ENCODE peak calls at places on chromosomes 3 and 15, in eight cellular contexts. S, Z, Q, G, B, Y, W and A are unnamed samples. For H3K9me3, the result is how much of the 10 kb centered on the place peaks cover.

GRCh38 chr3:98612996-98613517 is 19.6 kb upstream of the CPOX start:
- DNase-seq in B (no peak), S (no peak), Y (no peak), G (no peak), W (no peak), Q (peak), Z (no peak), A (peak)

GRCh38 chr3:106345353-106346027 is 476.7 kb upstream of the CBLB start:
- DNase-seq in Y (peak), G (no peak), B (no peak), W (no peak), Z (no peak), S (no peak), Q (no peak), A (no peak)

GRCh38 chr15:85024509-85025336 is 43.1 kb downstream of the PDE8A start:
- DNase-seq in Q (no peak), W (no peak), Z (no peak), S (no peak), G (no peak), Y (peak), B (no peak), A (no peak)

GRCh38 chr15:75591655-75592364 is 12.7 kb upstream of the PTPN9 start:
- DNase-seq in S (no peak), Y (no peak), W (no peak), Z (no peak), B (no peak), Q (no peak), G (no peak), A (no peak)

GRCh38 chr15:68154923-68155559 is 50.1 kb downstream of the CALML4 start:
- DNase-seq in B (peak), Y (peak), W (peak), S (peak), Z (no peak), Q (peak), G (peak), A (no peak)

GRCh38 chr15:57504599-57504940 is 87.1 kb upstream of the MYZAP start:
- DNase-seq in Z (no peak), Q (no peak), S (no peak), W (no peak), B (no peak), G (no peak), Y (no peak), A (no peak)

GRCh38 chr3:14253022-14253761 is 74.6 kb downstream of the LSM3 start:
- DNase-seq in B (no peak), G (no peak), Z (no peak), Q (no peak), Y (peak), W (no peak), S (no peak), A (no peak)

GRCh38 chr15:77838595-77838994 is 205.9 kb upstream of the LINGO1 start:
- DNase-seq in Y (no peak), B (no peak), W (no peak), G (no peak), Q (no peak), S (no peak), Z (no peak), A (peak)

GRCh38 chr15:90895571-90896117 is 7.5 kb upstream of the MAN2A2 start:
- DNase-seq in B (no peak), Q (peak), G (no peak), S (no peak), Z (peak), Y (no peak), W (no peak), A (no peak)

GRCh38 chr15:28921336-28921735 is 35.6 kb downstream of the APBA2 start:
- DNase-seq in Z (no peak), W (no peak), G (no peak), S (no peak), B (no peak), Y (no peak), Q (no peak), A (peak)

GRCh38 chr3:39124876-39125836 is 17.7 kb downstream of the TTC21A start:
- DNase-seq in Q (no peak), W (no peak), G (no peak), B (no peak), Y (no peak), S (no peak), Z (no peak), A (no peak)

GRCh38 chr3:139585820-139586219 is 46.3 kb upstream of the RBP1 start:
- DNase-seq in S (no peak), G (no peak), Q (no peak), B (no peak), Y (peak), W (no peak), Z (no peak), A (no peak)

GRCh38 chr3:67558429-67558828 is 96.0 kb downstream of the SUCLG2 start:
- DNase-seq in G (peak), Q (no peak), S (no peak), B (no peak), W (peak), Z (no peak), Y (no peak), A (no peak)

GRCh38 chr3:36901588-36901987 is 43.3 kb downstream of the TRANK1 start:
- DNase-seq in Q (no peak), S (no peak), Y (no peak), W (no peak), Z (no peak), B (no peak), G (no peak), A (no peak)

GRCh38 chr3:17258823-17259436 is 374.2 kb downstream of the PLCL2 start:
- DNase-seq in Q (no peak), Y (no peak), W (no peak), S (peak), G (no peak), B (peak), Z (no peak), A (no peak)

GRCh38 chr15:58489693-58490404 is 58.1 kb downstream of the LIPC start:
- DNase-seq in Y (no peak), G (no peak), W (no peak), Z (no peak), B (no peak), Q (peak), S (no peak), A (no peak)

GRCh38 chr15:101058735-101059134 is 139.6 kb downstream of the LRRK1 start:
- DNase-seq in Y (no peak), S (no peak), W (no peak), Q (no peak), B (no peak), Z (no peak), G (no peak), A (no peak)

GRCh38 chr3:46667061-46667621 is 26.3 kb downstream of the ALS2CL start:
- DNase-seq in W (peak), G (no peak), Z (peak), Q (peak), S (no peak), Y (no peak), B (no peak), A (no peak)

GRCh38 chr3:2628117-2628516 is 482.1 kb downstream of the IL5RA start:
- DNase-seq in S (no peak), W (no peak), Z (no peak), Y (no peak), Q (no peak), B (no peak), G (no peak), A (no peak)

GRCh38 chr15:46126581-46126980 is 491.8 kb downstream of the SQOR start:
- DNase-seq in W (no peak), Y (peak), B (no peak), G (no peak), Z (no peak), S (no peak), Q (no peak), A (no peak)

GRCh38 chr3:192354687-192355086 is 372.7 kb downstream of the FGF12 start:
- DNase-seq in Q (no peak), W (no peak), Y (no peak), S (no peak), G (no peak), B (no peak), Z (no peak), A (no peak)

GRCh38 chr15:64521726-64522164 is 61.4 kb downstream of the ZNF609 start:
- DNase-seq in Z (no peak), Q (peak), Y (peak), W (peak), S (no peak), B (no peak), G (no peak), A (no peak)

GRCh38 chr3:25257026-25257425 is 171.0 kb upstream of the RARB start:
- DNase-seq in Z (no peak), Y (peak), S (no peak), W (no peak), Q (no peak), B (no peak), G (no peak), A (no peak)

GRCh38 chr15:88331291-88331690 is 74.8 kb upstream of the NTRK3 start:
- DNase-seq in Q (peak), G (no peak), W (no peak), B (peak), Y (peak), Z (no peak), S (peak), A (no peak)

GRCh38 chr15:98322551-98322950 is 325.8 kb upstream of the IGF1R start:
- DNase-seq in G (no peak), S (no peak), W (no peak), Y (no peak), Z (no peak), Q (no peak), B (no peak), A (no peak)

GRCh38 chr15:90165659-90166489 is 35.3 kb upstream of the SEMA4B start:
- DNase-seq in Y (peak), Q (peak), S (no peak), B (no peak), G (no peak), W (no peak), Z (peak), A (peak)

GRCh38 chr15:94080416-94080815 is 150.9 kb upstream of the MCTP2 start:
- DNase-seq in B (no peak), Z (no peak), W (no peak), Y (peak), G (no peak), Q (peak), S (no peak), A (peak)

GRCh38 chr15:65841121-65841930 is 28.0 kb upstream of the RAB11A start:
- DNase-seq in B (no peak), Y (peak), S (no peak), G (no peak), W (no peak), Z (no peak), Q (peak), A (peak)

DNA sequence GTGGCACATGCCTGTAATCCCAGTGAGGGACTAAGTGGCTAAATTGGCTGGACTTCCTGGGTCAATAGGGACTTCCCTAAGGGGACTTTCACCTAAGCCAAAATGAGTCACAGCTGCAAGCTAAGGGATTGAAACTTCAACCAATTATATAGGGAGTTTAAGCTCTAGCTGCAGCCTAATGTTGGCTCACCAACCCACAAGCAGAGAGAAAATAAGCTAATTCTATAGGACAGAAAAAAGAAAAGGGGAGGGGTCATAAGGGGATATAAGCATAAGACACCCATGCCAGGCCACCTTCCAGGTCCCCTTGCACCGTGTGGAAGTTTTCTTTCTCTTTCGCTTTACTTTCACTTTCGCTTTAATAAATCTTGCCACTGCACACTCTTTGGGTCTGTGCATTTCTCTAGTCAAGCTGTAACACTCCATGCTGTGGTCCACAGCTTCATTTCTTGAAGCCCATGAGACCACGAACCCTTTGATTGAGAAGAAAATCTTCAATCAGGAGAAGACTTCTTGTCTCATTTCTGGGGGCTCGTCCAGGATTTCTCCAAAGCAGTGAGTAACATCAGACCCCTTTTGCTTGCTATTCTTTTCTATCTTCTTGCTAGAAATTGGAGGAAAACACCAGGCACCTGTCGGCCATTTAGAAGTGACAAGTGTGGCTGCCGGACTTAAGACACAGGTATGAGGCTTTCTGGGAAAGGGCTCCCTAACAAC is 192.3 kb downstream of the IGSF11 start:
- DNase-seq in G (no peak), B (no peak), Y (no peak), W (no peak), Q (no peak), S (peak), Z (no peak), A (no peak)
- H3K4me3 ChIP-seq in G (no peak), B (no peak), Y (no peak), W (no peak), Q (no peak), S (no peak), Z (no peak), A (no peak)

GRCh38 chr3:23601020-23601822 is 204.5 kb upstream of the UBE2E1 start:
- DNase-seq in Q (no peak), S (no peak), Y (no peak), Z (no peak), B (no peak), G (no peak), W (no peak), A (no peak)

GRCh38 chr3:23608650-23609049 is 197.1 kb upstream of the UBE2E1 start:
- DNase-seq in W (no peak), Y (no peak), Q (no peak), B (no peak), G (no peak), S (no peak), Z (no peak), A (no peak)

GRCh38 chr3:23607184-23607847 is 198.4 kb upstream of the UBE2E1 start:
- DNase-seq in Y (no peak), B (no peak), W (no peak), S (no peak), Q (no peak), Z (no peak), G (no peak), A (no peak)

GRCh38 chr3:23600178-23600577 is 205.6 kb upstream of the UBE2E1 start:
- DNase-seq in Z (no peak), G (no peak), Y (peak), B (no peak), W (no peak), Q (no peak), S (no peak), A (no peak)

GRCh38 chr3:23602895-23603443 is 202.8 kb upstream of the UBE2E1 start:
- DNase-seq in Y (no peak), B (no peak), S (no peak), Q (no peak), W (no peak), G (no peak), Z (no peak), A (no peak)
- H3K9me3 ChIP-seq in Y (under half), B (under half), S (under half), Q (under half), W (under half), G (under half), Z (under half), A (under half)

GRCh38 chr3:56680054-56680453 is 3.0 kb downstream of the TASOR start:
- DNase-seq in S (no peak), G (no peak), B (peak), W (no peak), Q (no peak), Y (no peak), Z (no peak), A (no peak)
- H3K4me3 ChIP-seq in S (peak), G (no peak), B (peak), W (no peak), Q (no peak), Y (no peak), Z (no peak), A (no peak)

GRCh38 chr15:49558924-49559323 is 61.7 kb downstream of the FAM227B start:
- DNase-seq in Q (no peak), G (no peak), Y (no peak), Z (no peak), S (no peak), B (no peak), W (no peak), A (no peak)

GRCh38 chr15:49560045-49560444 is 60.6 kb downstream of the FAM227B start:
- DNase-seq in B (no peak), G (no peak), W (no peak), S (no peak), Z (no peak), Y (no peak), Q (no peak), A (no peak)

DNA sequence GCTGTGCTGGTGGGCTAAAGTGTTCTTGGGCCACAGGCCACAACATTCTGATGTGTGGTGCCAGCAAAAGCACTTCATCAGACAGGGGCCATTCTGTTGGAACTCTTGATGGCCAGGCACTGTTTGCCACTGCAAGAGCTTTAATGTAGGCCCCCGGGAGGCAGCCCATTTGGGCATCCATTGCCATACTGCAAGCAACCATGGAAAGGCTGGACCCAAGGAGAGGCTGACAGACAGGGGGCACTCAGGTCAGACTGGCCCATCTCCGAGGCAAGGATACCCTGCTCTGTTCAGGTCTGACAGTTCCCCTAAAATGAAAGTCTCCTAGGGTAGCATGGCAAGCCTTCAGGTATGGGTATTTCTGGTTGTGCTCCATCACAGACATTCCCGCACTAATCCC is 64.2 kb downstream of the FAM227B start:
- DNase-seq in W (no peak), Z (no peak), Q (peak), Y (no peak), S (no peak), B (no peak), G (no peak), A (no peak)
- H3K9me3 ChIP-seq in W (under half), Z (half or more), Q (under half), Y (under half), S (under half), B (under half), G (under half), A (under half)

GRCh38 chr3:44584646-44585501 is at the start of gene ZNF660:
- DNase-seq in Y (peak), B (peak), S (no peak), G (peak), Q (peak), W (peak), Z (peak), A (peak)
- H3K4me3 ChIP-seq in Y (peak), B (peak), S (no peak), G (peak), Q (peak), W (peak), Z (peak), A (peak)

DNA sequence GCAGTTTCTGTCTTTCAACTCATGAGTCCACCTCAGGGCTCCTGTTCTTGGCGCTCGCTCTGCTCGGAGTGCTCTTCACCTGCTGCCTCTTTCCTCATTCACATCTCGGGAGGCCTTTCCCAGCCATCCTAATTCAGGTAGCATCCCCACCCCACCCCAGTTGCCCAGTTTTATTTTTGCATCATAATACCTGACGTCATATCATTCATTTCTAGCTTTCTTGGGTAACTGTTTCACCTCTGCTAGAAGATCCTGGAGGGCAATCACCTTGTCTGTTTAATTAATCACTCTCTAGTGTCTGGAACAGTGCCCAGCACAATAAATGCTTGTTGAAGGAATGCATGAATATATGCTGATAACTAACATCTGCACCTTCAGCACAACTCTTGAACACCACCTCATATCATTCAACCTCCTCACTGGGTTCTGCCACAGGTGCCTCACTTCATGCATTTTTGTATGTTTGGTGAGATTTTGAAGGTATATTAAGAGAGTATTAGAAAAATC is 7.6 kb downstream of the NUSAP1 start:
- DNase-seq in B (no peak), S (no peak), Q (no peak), Z (no peak), G (no peak), Y (no peak), W (no peak), A (no peak)
- H3K9me3 ChIP-seq in B (under half), S (under half), Q (under half), Z (under half), G (under half), Y (under half), W (under half), A (under half)

GRCh38 chr3:8931342-8931741 is 31.9 kb downstream of the RAD18 start:
- DNase-seq in B (no peak), Z (no peak), Y (no peak), S (no peak), W (no peak), Q (no peak), G (no peak), A (no peak)
- H3K4me3 ChIP-seq in B (no peak), Z (no peak), Y (no peak), S (no peak), W (no peak), Q (no peak), G (no peak), A (no peak)